ENCODE peak calls at places on chromosome 9, in five cellular contexts. L is NCI-H1436; R is islet precursor cell; V is Kasumi-1; F is stimulated activated CD4-positive, alpha-beta T cell treated with anti-CD3 and anti-CD28 coated beads, Interleukin-15, amount 100 ng/mL, for 1 hour. Q is an unnamed sample.

GRCh38 chr9:131997779-131998178 is 81.9 kb downstream of the MED27 start:
- DNase-seq in R (no peak), F (no peak), V (no peak), L (no peak), Q (no peak)

GRCh38 chr9:126985870-126986498 is 71.4 kb downstream of the RALGPS1 start:
- DNase-seq in R (no peak), V (peak; percentile 94), F (peak; percentile 74), L (no peak), Q (peak; percentile 97)

GRCh38 chr9:134191455-134192209 is 27.3 kb upstream of the RNU6ATAC start:
- DNase-seq in F (no peak), V (no peak), R (no peak), L (no peak), Q (no peak)

GRCh38 chr9:68991457-68991856 is 22.5 kb downstream of the PRKACG start:
- DNase-seq in V (no peak), L (no peak), F (no peak), R (no peak), Q (no peak)

GRCh38 chr9:115141612-115142011 is 23.7 kb upstream of the TNC start:
- DNase-seq in F (no peak), L (no peak), R (no peak), V (no peak), Q (peak; percentile 33)

GRCh38 chr9:133167769-133168168 is 4.1 kb upstream of the GBGT1 start:
- DNase-seq in R (no peak), F (no peak), V (no peak), L (no peak), Q (no peak)

GRCh38 chr9:76136986-76137385 is 246.5 kb downstream of the PCSK5 start:
- DNase-seq in L (no peak), F (no peak), R (peak; percentile 82), V (peak; percentile 57), Q (peak; percentile 84)

GRCh38 chr9:114662081-114662989 is 4.7 kb upstream of the TEX53 start:
- DNase-seq in R (peak; percentile 81), V (peak; percentile 60), F (peak; percentile 32), L (peak; percentile 31), Q (peak; percentile 47)

GRCh38 chr9:127847155-127847463 is 7.3 kb downstream of the ENG start:
- DNase-seq in V (no peak), F (no peak), L (no peak), R (no peak), Q (no peak)

GRCh38 chr9:15381491-15381890 is 41.2 kb upstream of the SNAPC3 start:
- DNase-seq in V (no peak), L (no peak), F (no peak), R (no peak), Q (no peak)

GRCh38 chr9:87336407-87336806 is 161.3 kb upstream of the DAPK1 start:
- DNase-seq in F (no peak), R (no peak), V (peak; percentile 60), L (no peak), Q (peak; percentile 28)

GRCh38 chr9:17134843-17135577 is at the start of gene CNTLN:
- DNase-seq in R (peak; percentile 95), V (peak; percentile 51), L (peak; percentile 82), F (no peak), Q (peak; percentile 89)

GRCh38 chr9:134345737-134346136 is 19.5 kb downstream of the RXRA start:
- DNase-seq in R (no peak), V (no peak), L (no peak), F (no peak), Q (no peak)

GRCh38 chr9:94289691-94290090 is 30.6 kb downstream of the ZNF169 start:
- DNase-seq in R (no peak), L (no peak), F (no peak), V (no peak), Q (no peak)